ENCODE peak calls at places on chromosomes 12 and 14, in eight cellular contexts. H is SHP77; C is fibroblast of gingiva; T is activated CD8-positive, alpha-beta memory T cell treated with anti-CD3 and anti-CD28 coated beads for 4 hours; M is astrocyte of the spinal cord; K is activated naive CD4-positive, alpha-beta T cell treated with anti-CD3 and anti-CD28 coated beads, Interleukin-2, amount 10 ng/mL, durations not matched to agents 7 days and 5 days; G is posterior vena cava; B is A172. D is an unnamed sample.

GRCh38 chr14:105842105-105842504 is 315.7 kb downstream of the TMEM121 start:
- DNase-seq in M (no peak), B (no peak), G (peak), T (no peak), K (no peak), H (no peak), C (no peak), D (no peak)

GRCh38 chr12:112869091-112869490 is 37.7 kb upstream of the OAS1 start:
- DNase-seq in B (no peak), M (no peak), C (no peak), T (no peak), H (no peak), K (no peak), G (no peak), D (no peak)

GRCh38 chr14:78245238-78245637 is 75.1 kb downstream of the NRXN3 start:
- DNase-seq in G (no peak), C (no peak), K (no peak), M (no peak), H (no peak), T (no peak), B (no peak), D (no peak)

GRCh38 chr14:102930138-102930752 is 7.8 kb downstream of the AMN start:
- DNase-seq in T (no peak), K (no peak), H (no peak), G (no peak), B (no peak), M (no peak), C (no peak), D (no peak)

GRCh38 chr12:45669093-45669492 is 60.4 kb upstream of the ARID2 start:
- DNase-seq in K (no peak), C (no peak), M (no peak), T (no peak), G (no peak), H (no peak), B (no peak), D (no peak)

GRCh38 chr14:69956970-69957369 is 77.8 kb downstream of the SMOC1 start:
- DNase-seq in T (no peak), H (no peak), B (no peak), C (no peak), G (no peak), K (no peak), M (no peak), D (no peak)

GRCh38 chr14:31059152-31059924 is 33.2 kb upstream of the STRN3 start:
- DNase-seq in K (no peak), B (peak), T (no peak), H (no peak), G (no peak), C (peak), M (peak), D (no peak)

GRCh38 chr12:6199531-6200265 is 502 bp upstream of the CD9 start:
- DNase-seq in G (peak), C (peak), K (no peak), B (no peak), M (no peak), T (no peak), H (no peak), D (no peak)

GRCh38 chr14:67232066-67232465 is 9.2 kb upstream of the PALS1 start:
- DNase-seq in G (no peak), T (no peak), K (no peak), C (no peak), H (no peak), B (no peak), M (no peak), D (no peak)

GRCh38 chr12:107145397-107145796 is 52.0 kb upstream of the CRY1 start:
- DNase-seq in H (no peak), T (no peak), C (no peak), M (no peak), B (peak), G (no peak), K (no peak), D (no peak)

GRCh38 chr14:76884394-76884793 is 58.2 kb downstream of the LRRC74A start:
- DNase-seq in K (no peak), B (no peak), T (no peak), H (no peak), C (no peak), M (no peak), G (no peak), D (no peak)

GRCh38 chr12:49885118-49885517 is 18.6 kb downstream of the FAIM2 start:
- DNase-seq in B (no peak), T (no peak), K (no peak), H (no peak), C (no peak), G (peak), M (no peak), D (no peak)

GRCh38 chr14:74911221-74911620 is 11.8 kb downstream of the RPS6KL1 start:
- DNase-seq in T (no peak), C (no peak), G (no peak), B (no peak), M (no peak), H (no peak), K (no peak), D (no peak)

GRCh38 chr14:74574706-74575105 is 37.3 kb downstream of the LTBP2 start:
- DNase-seq in K (no peak), G (peak), T (no peak), M (no peak), C (no peak), B (no peak), H (no peak), D (peak)

GRCh38 chr12:4005851-4006400 is 132.7 kb upstream of the PARP11 start:
- DNase-seq in C (no peak), T (no peak), H (no peak), G (no peak), M (no peak), K (no peak), B (no peak), D (no peak)

GRCh38 chr14:76472199-76472723 is 96.3 kb downstream of the ESRRB start:
- DNase-seq in T (no peak), G (peak), M (no peak), K (no peak), B (no peak), H (no peak), C (no peak), D (no peak)

GRCh38 chr12:40225337-40225983 is 663 bp downstream of the LRRK2 start:
- DNase-seq in G (no peak), K (no peak), B (no peak), C (no peak), M (no peak), H (no peak), T (no peak), D (no peak)

GRCh38 chr12:52029686-52030085 is 21.6 kb upstream of the NR4A1 start:
- DNase-seq in B (peak), T (no peak), M (peak), C (peak), H (peak), K (no peak), G (no peak), D (no peak)

GRCh38 chr12:112468041-112468440 is 49.3 kb downstream of the PTPN11 start:
- DNase-seq in T (no peak), H (no peak), G (no peak), M (no peak), C (no peak), B (no peak), K (no peak), D (no peak)

D was measured in dermis blood vessel endothelial cell.